ENCODE peak calls at places on chromosome 20, in four cellular contexts. One of them, this sample, is unnamed.

GRCh38 chr20:32914031-32914430 is 55.3 kb downstream of the EFCAB8 start:
- DNase-seq in NCI-H510A treated with DMSO at 0.1 percent for 48 hours: no peak
- DNase-seq in anterior cingulate cortex: no peak
- DNase-seq in glutamatergic neuron: no peak
- DNase-seq in this sample: no peak

GRCh38 chr20:37336369-37337207 is 9.4 kb upstream of the SRC start:
- DNase-seq in NCI-H510A treated with DMSO at 0.1 percent for 48 hours: no peak
- DNase-seq in anterior cingulate cortex: peak; percentile 33
- DNase-seq in glutamatergic neuron: no peak
- DNase-seq in this sample: no peak

GRCh38 chr20:47770931-47771330 is 14.3 kb downstream of the SULF2 start:
- DNase-seq in NCI-H510A treated with DMSO at 0.1 percent for 48 hours: no peak
- DNase-seq in anterior cingulate cortex: peak; percentile 4
- DNase-seq in glutamatergic neuron: no peak
- DNase-seq in this sample: no peak

GRCh38 chr20:64261138-64261537 is 5.6 kb downstream of the PCMTD2 start:
- DNase-seq in NCI-H510A treated with DMSO at 0.1 percent for 48 hours: no peak
- DNase-seq in anterior cingulate cortex: no peak
- DNase-seq in glutamatergic neuron: no peak
- DNase-seq in this sample: no peak

GRCh38 chr20:46121531-46121930 is 3.4 kb downstream of the CD40 start:
- DNase-seq in NCI-H510A treated with DMSO at 0.1 percent for 48 hours: no peak
- DNase-seq in anterior cingulate cortex: no peak
- DNase-seq in glutamatergic neuron: no peak
- DNase-seq in this sample: no peak

GRCh38 chr20:49750611-49751396 is 37.1 kb upstream of the B4GALT5 start:
- DNase-seq in NCI-H510A treated with DMSO at 0.1 percent for 48 hours: no peak
- DNase-seq in anterior cingulate cortex: no peak
- DNase-seq in glutamatergic neuron: no peak
- DNase-seq in this sample: no peak

GRCh38 chr20:62366370-62367135 is 559 bp downstream of the LAMA5 start:
- DNase-seq in NCI-H510A treated with DMSO at 0.1 percent for 48 hours: peak; percentile 49
- DNase-seq in anterior cingulate cortex: no peak
- DNase-seq in glutamatergic neuron: peak; percentile 52
- DNase-seq in this sample: peak; percentile 51

GRCh38 chr20:51815383-51816076 is 13.2 kb upstream of the SALL4 start:
- DNase-seq in NCI-H510A treated with DMSO at 0.1 percent for 48 hours: no peak
- DNase-seq in anterior cingulate cortex: no peak
- DNase-seq in glutamatergic neuron: no peak
- DNase-seq in this sample: no peak

GRCh38 chr20:12053348-12053747 is 135.7 kb downstream of the BTBD3 start:
- DNase-seq in NCI-H510A treated with DMSO at 0.1 percent for 48 hours: no peak
- DNase-seq in anterior cingulate cortex: no peak
- DNase-seq in glutamatergic neuron: no peak
- DNase-seq in this sample: no peak

GRCh38 chr20:48717095-48717958 is 110.5 kb downstream of the PREX1 start:
- DNase-seq in NCI-H510A treated with DMSO at 0.1 percent for 48 hours: no peak
- DNase-seq in anterior cingulate cortex: peak; percentile 50
- DNase-seq in glutamatergic neuron: no peak
- DNase-seq in this sample: no peak

GRCh38 chr20:57390604-57391438 is at the start of gene RBM38:
- DNase-seq in NCI-H510A treated with DMSO at 0.1 percent for 48 hours: peak; percentile 30
- DNase-seq in anterior cingulate cortex: peak; percentile 73
- DNase-seq in glutamatergic neuron: peak; percentile 82
- DNase-seq in this sample: peak; percentile 81

GRCh38 chr20:50425076-50425475 is 85.1 kb upstream of the PTPN1 start:
- DNase-seq in NCI-H510A treated with DMSO at 0.1 percent for 48 hours: no peak
- DNase-seq in anterior cingulate cortex: no peak
- DNase-seq in glutamatergic neuron: peak; percentile 43
- DNase-seq in this sample: no peak

GRCh38 chr20:37991506-37992302 is 41.6 kb downstream of the TTI1 start:
- DNase-seq in NCI-H510A treated with DMSO at 0.1 percent for 48 hours: no peak
- DNase-seq in anterior cingulate cortex: no peak
- DNase-seq in glutamatergic neuron: no peak
- DNase-seq in this sample: no peak